ENCODE peak calls at places on chromosomes 12 and 14, in eight cellular contexts. D is H1, J is heart left ventricle, B is mesendoderm, E is Peyer's patch, Q is left ventricle myocardium inferior, O is IMR-90, U is lower lobe of right lung. P is an unnamed sample. For H3K4me1, the result is how much of the 10 kb centered on the place peaks cover.

GRCh38 chr12:75728826-75729225 is 217.4 kb upstream of the KRR1 start:
- DNase-seq in U (no peak), Q (no peak), D (no peak), J (no peak), O (no peak), E (no peak), B (no peak), P (no peak)

GRCh38 chr12:110111476-110112334 is 12.5 kb upstream of the IFT81 start:
- DNase-seq in Q (no peak), B (no peak), J (no peak), E (no peak), D (no peak), U (no peak), O (no peak), P (no peak)

GRCh38 chr12:124500232-124501079 is 67.0 kb downstream of the NCOR2 start:
- DNase-seq in O (peak), D (peak), B (peak), U (peak), E (no peak), J (peak), Q (no peak), P (no peak)

GRCh38 chr12:71397433-71397954 is 42.1 kb upstream of the LGR5 start:
- DNase-seq in Q (no peak), O (no peak), D (no peak), U (no peak), J (no peak), B (peak), E (no peak), P (no peak)

GRCh38 chr12:130775953-130776856 is 60.1 kb upstream of the RIMBP2 start:
- DNase-seq in U (no peak), J (peak), E (peak), O (peak), B (peak), D (no peak), Q (no peak), P (peak)

GRCh38 chr14:53391631-53392030 is 238.5 kb upstream of the DDHD1 start:
- DNase-seq in Q (no peak), E (no peak), D (no peak), J (no peak), U (no peak), B (no peak), O (peak), P (no peak)

GRCh38 chr12:120835304-120835612 is 68.9 kb downstream of the SPPL3 start:
- DNase-seq in O (no peak), Q (no peak), E (no peak), J (no peak), U (no peak), D (no peak), B (no peak), P (no peak)

GRCh38 chr12:57236925-57237652 is 7.6 kb downstream of the SHMT2 start:
- DNase-seq in J (peak), Q (peak), O (no peak), E (no peak), D (no peak), U (peak), B (peak), P (no peak)

GRCh38 chr12:113698505-113698858 is 226.8 kb upstream of the LHX5 start:
- DNase-seq in E (no peak), Q (no peak), O (no peak), B (no peak), D (no peak), J (no peak), U (no peak), P (no peak)

GRCh38 chr12:95623554-95624170 is 72.4 kb upstream of the USP44 start:
- DNase-seq in E (peak), U (peak), O (peak), Q (peak), D (peak), B (peak), J (peak), P (peak)

GRCh38 chr14:75823334-75823733 is 158.5 kb downstream of the TGFB3 start:
- DNase-seq in D (no peak), B (no peak), E (no peak), J (no peak), Q (no peak), O (no peak), U (no peak), P (peak)

GRCh38 chr14:59161571-59162175 is 26.8 kb upstream of the DAAM1 start:
- DNase-seq in Q (no peak), D (no peak), O (peak), J (no peak), U (no peak), B (peak), E (no peak), P (peak)

GRCh38 chr14:33435911-33436310 is 497.2 kb downstream of the NPAS3 start:
- DNase-seq in D (no peak), E (no peak), J (no peak), O (peak), B (no peak), Q (no peak), U (no peak), P (no peak)

GRCh38 chr12:94145231-94145979 is 3.0 kb upstream of the PLXNC1 start:
- DNase-seq in E (no peak), J (no peak), Q (no peak), U (no peak), O (peak), D (no peak), B (no peak), P (peak)

GRCh38 chr12:108386704-108387360 is 47.7 kb upstream of the CMKLR1 start:
- DNase-seq in U (no peak), Q (no peak), D (no peak), J (no peak), E (no peak), B (no peak), O (no peak), P (peak)

GRCh38 chr14:23316300-23316699 is 5.0 kb upstream of the PABPN1 start:
- DNase-seq in J (no peak), O (peak), D (no peak), B (no peak), Q (no peak), E (no peak), U (no peak), P (no peak)

GRCh38 chr14:91810699-91811098 is 56.6 kb downstream of the TC2N start:
- DNase-seq in J (no peak), O (no peak), B (no peak), U (no peak), D (no peak), E (no peak), Q (no peak), P (no peak)

GRCh38 chr14:105701456-105702274 is 175.3 kb downstream of the TMEM121 start:
- DNase-seq in B (no peak), D (no peak), Q (no peak), J (peak), O (no peak), E (no peak), U (no peak), P (no peak)

GRCh38 chr12:30847259-30847658 is 79.3 kb upstream of the TSPAN11 start:
- DNase-seq in J (no peak), B (peak), E (no peak), Q (no peak), O (peak), D (no peak), U (no peak), P (no peak)

GRCh38 chr12:98646165-98646764 is 1.2 kb downstream of the APAF1 start:
- DNase-seq in B (peak), Q (no peak), O (peak), U (no peak), D (no peak), J (no peak), E (no peak), P (no peak)

GRCh38 chr14:59022144-59022543 is 166.3 kb upstream of the DAAM1 start:
- DNase-seq in B (no peak), E (no peak), J (no peak), D (no peak), Q (no peak), U (no peak), O (no peak), P (no peak)

GRCh38 chr12:7450667-7451066 is 6.7 kb upstream of the CD163L1 start:
- DNase-seq in E (no peak), D (no peak), B (peak), U (no peak), Q (no peak), J (no peak), O (no peak), P (no peak)

GRCh38 chr12:78121969-78122610 is 291.4 kb downstream of the NAV3 start:
- DNase-seq in B (no peak), J (no peak), D (no peak), E (no peak), U (no peak), O (peak), Q (peak), P (no peak)

GRCh38 chr14:63564318-63564717 is 21.1 kb upstream of the PPP2R5E start:
- DNase-seq in Q (peak), O (no peak), B (no peak), U (peak), J (no peak), D (no peak), E (no peak), P (no peak)

GRCh38 chr12:11795192-11795909 is 145.9 kb downstream of the ETV6 start:
- DNase-seq in E (no peak), Q (no peak), O (no peak), J (no peak), B (no peak), U (no peak), D (no peak), P (no peak)

GRCh38 chr12:116406529-116406928 is 129.0 kb upstream of the MED13L start:
- DNase-seq in Q (peak), E (peak), D (peak), O (peak), J (peak), U (peak), B (peak), P (peak)

GRCh38 chr12:91833780-91834359 is 311.8 kb downstream of the BTG1 start:
- DNase-seq in Q (no peak), J (no peak), D (no peak), B (no peak), O (no peak), E (no peak), U (no peak), P (no peak)

GRCh38 chr12:30268036-30268435 is 427.6 kb downstream of the IPO8 start:
- DNase-seq in E (no peak), J (no peak), U (no peak), D (no peak), B (no peak), Q (no peak), O (no peak), P (no peak)

GRCh38 chr12:51082561-51083139 is 746 bp downstream of the CSRNP2 start:
- DNase-seq in E (peak), B (peak), Q (no peak), U (no peak), D (peak), J (no peak), O (peak), P (peak)

GRCh38 chr12:30437616-30438015 is 258.1 kb downstream of the IPO8 start:
- DNase-seq in J (no peak), U (no peak), O (peak), Q (no peak), D (no peak), B (no peak), E (no peak), P (no peak)

GRCh38 chr14:51977075-51977474 is 12.3 kb upstream of the RTRAF start:
- DNase-seq in J (no peak), O (peak), Q (no peak), E (no peak), B (no peak), U (no peak), D (no peak), P (no peak)

GRCh38 chr12:48973531-48973930 is 2.0 kb upstream of the WNT10B start:
- DNase-seq in J (peak), D (no peak), Q (peak), U (peak), B (no peak), E (no peak), O (no peak), P (no peak)

GRCh38 chr14:73241481-73242165 is 4.3 kb downstream of the PAPLN start:
- DNase-seq in J (no peak), U (no peak), Q (no peak), E (no peak), O (no peak), D (no peak), B (no peak), P (peak)

GRCh38 chr14:75452324-75452723 is 24.5 kb downstream of the JDP2 start:
- DNase-seq in E (no peak), J (no peak), U (no peak), O (no peak), B (peak), Q (peak), D (no peak), P (no peak)

GRCh38 chr14:54627325-54627717 is 60.4 kb downstream of the SAMD4A start:
- DNase-seq in Q (no peak), J (no peak), E (no peak), B (peak), O (no peak), D (no peak), U (no peak), P (no peak)
- H3K4me1 ChIP-seq in Q (half or more), J (under half), E (under half), B (under half), O (under half), D (under half), U (half or more), P (under half)

GRCh38 chr12:4567073-4567881 is 5.3 kb downstream of the DYRK4 start:
- DNase-seq in D (no peak), Q (no peak), U (no peak), J (no peak), E (no peak), B (no peak), O (no peak), P (no peak)

GRCh38 chr12:4572670-4573069 is 10.7 kb downstream of the DYRK4 start:
- DNase-seq in O (no peak), J (no peak), Q (no peak), D (no peak), E (no peak), B (no peak), U (no peak), P (no peak)
- H3K4me1 ChIP-seq in O (under half), J (under half), Q (under half), D (under half), E (under half), B (under half), U (under half), P (under half)

DNA sequence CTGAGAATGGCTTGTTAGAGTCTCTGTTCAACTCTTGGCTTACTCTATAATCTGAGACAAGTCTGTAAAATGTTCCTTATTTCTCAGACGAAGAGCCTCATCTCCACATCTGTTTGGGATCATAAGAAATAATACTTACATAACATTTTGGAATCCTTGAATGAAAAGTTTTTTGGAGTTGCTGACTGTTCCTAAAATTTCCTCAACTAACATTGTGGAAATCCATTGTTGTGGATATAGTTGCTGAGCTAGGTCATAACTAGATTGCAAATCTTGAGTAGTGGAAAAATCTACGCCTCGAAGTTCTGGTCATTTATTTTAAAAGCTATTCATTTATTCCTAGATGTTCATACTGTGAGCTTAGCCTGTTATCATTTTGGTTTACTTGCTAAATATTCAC is 402.9 kb downstream of the ZFP36L1 start:
- DNase-seq in E (no peak), O (no peak), D (no peak), J (no peak), Q (no peak), U (no peak), B (no peak), P (no peak)
- H3K4me1 ChIP-seq in E (under half), O (under half), D (under half), J (under half), Q (half or more), U (under half), B (under half), P (under half)

GRCh38 chr14:95662376-95663186 is 23.6 kb upstream of the TCL1B start:
- DNase-seq in J (no peak), U (no peak), O (no peak), E (no peak), B (peak), D (no peak), Q (no peak), P (no peak)
- H3K4me1 ChIP-seq in J (under half), U (under half), O (under half), E (under half), B (under half), D (under half), Q (under half), P (under half)

P was measured in uterus.